ENCODE peak calls at places on chromosomes 16 and 17, in nine cellular contexts. P is CD8-positive, alpha-beta T cell; O is ovary; T is RWPE1; E is right cardiac atrium; A is upper lobe of right lung; L is breast epithelium; U is GM23248; K is left ventricle myocardium inferior. F is an unnamed sample.
A peak's percentile ranks its signal among the peaks of the same experiment; 100 is the strongest.

GRCh38 chr16:9125658-9126492 is 34.4 kb downstream of the HAPSTR1 start:
- DNase-seq in K (no peak), T (no peak), A (no peak), O (no peak), L (no peak), E (no peak), P (no peak), U (no peak), F (no peak)

GRCh38 chr16:53053967-53054669 is 673 bp upstream of the CHD9 start:
- DNase-seq in U (peak; percentile 63), T (no peak), L (peak; percentile 39), K (peak; percentile 62), P (peak; percentile 11), O (peak; percentile 56), A (peak; percentile 70), E (peak; percentile 81), F (no peak)

GRCh38 chr17:3935140-3935542 is 18.9 kb upstream of the P2RX1 start:
- DNase-seq in K (peak; percentile 68), E (peak; percentile 89), A (peak; percentile 88), O (no peak), L (peak; percentile 38), P (peak; percentile 40), U (peak; percentile 32), T (peak; percentile 60), F (no peak)

GRCh38 chr17:34758316-34758715 is 178.9 kb downstream of the TMEM132E start:
- DNase-seq in A (no peak), K (no peak), T (no peak), E (no peak), U (no peak), O (no peak), L (no peak), P (no peak), F (no peak)

GRCh38 chr16:65731840-65732239 is 610.0 kb upstream of the CDH11 start:
- DNase-seq in T (peak; percentile 75), U (peak; percentile 33), P (no peak), K (no peak), O (no peak), E (no peak), L (no peak), A (no peak), F (no peak)

GRCh38 chr16:21608647-21609328 is 9.4 kb downstream of the METTL9 start:
- DNase-seq in U (peak; percentile 55), L (no peak), K (no peak), T (no peak), O (no peak), E (no peak), A (no peak), P (no peak), F (no peak)

GRCh38 chr17:35790826-35791225 is 4.6 kb downstream of the MMP28 start:
- DNase-seq in T (no peak), U (no peak), K (no peak), A (no peak), P (no peak), O (no peak), L (no peak), E (no peak), F (no peak)

GRCh38 chr17:1083451-1084187 is 86.7 kb downstream of the TIMM22 start:
- DNase-seq in U (peak; percentile 51), A (no peak), E (peak; percentile 23), T (no peak), K (no peak), P (no peak), O (no peak), L (no peak), F (no peak)

GRCh38 chr17:65231086-65231485 is 93.9 kb downstream of the RGS9 start:
- DNase-seq in U (no peak), O (no peak), E (no peak), K (no peak), P (no peak), A (no peak), L (no peak), T (no peak), F (no peak)

GRCh38 chr16:84785843-84786538 is 33.8 kb upstream of the CRISPLD2 start:
- DNase-seq in K (peak; percentile 44), U (peak; percentile 16), E (peak; percentile 69), O (no peak), P (no peak), T (peak; percentile 25), L (no peak), A (peak; percentile 68), F (no peak)

GRCh38 chr17:39716073-39716818 is 14.1 kb downstream of the MIEN1 start:
- DNase-seq in K (peak; percentile 42), P (no peak), E (peak; percentile 67), O (no peak), U (no peak), L (no peak), A (no peak), T (no peak), F (no peak)
- H3K27ac ChIP-seq in K (peak overlapping the region; percentile 72), P (no peak overlapping the region), E (peak overlapping the region; percentile 31), O (no peak overlapping the region), U (no peak overlapping the region), L (peak overlapping the region; percentile 93), A (peak overlapping the region; percentile 55), T (peak overlapping the region; percentile 68), F (no peak overlapping the region)

GRCh38 chr17:7477392-7478275 is 1.8 kb downstream of the ZBTB4 start:
- DNase-seq in P (peak; percentile 66), A (peak; percentile 76), U (peak; percentile 92), E (peak; percentile 81), K (no peak), O (peak; percentile 49), T (peak; percentile 40), L (peak; percentile 56), F (no peak)

GRCh38 chr17:7476474-7476873 is 3.0 kb downstream of the ZBTB4 start:
- DNase-seq in T (peak; percentile 89), O (no peak), E (peak; percentile 1), A (no peak), U (peak; percentile 82), P (no peak), K (no peak), L (peak; percentile 57), F (no peak)

GRCh38 chr17:7478276-7479138 is 924 bp downstream of the ZBTB4 start:
- DNase-seq in K (peak; percentile 61), O (peak; percentile 68), T (peak; percentile 52), U (peak; percentile 76), L (no peak), A (peak; percentile 85), E (peak; percentile 91), P (peak; percentile 80), F (peak; percentile 50)

GRCh38 chr17:7476951-7477350 is 2.5 kb downstream of the ZBTB4 start:
- DNase-seq in O (no peak), A (no peak), K (no peak), E (peak; percentile 35), L (no peak), T (no peak), U (no peak), P (no peak), F (no peak)

DNA sequence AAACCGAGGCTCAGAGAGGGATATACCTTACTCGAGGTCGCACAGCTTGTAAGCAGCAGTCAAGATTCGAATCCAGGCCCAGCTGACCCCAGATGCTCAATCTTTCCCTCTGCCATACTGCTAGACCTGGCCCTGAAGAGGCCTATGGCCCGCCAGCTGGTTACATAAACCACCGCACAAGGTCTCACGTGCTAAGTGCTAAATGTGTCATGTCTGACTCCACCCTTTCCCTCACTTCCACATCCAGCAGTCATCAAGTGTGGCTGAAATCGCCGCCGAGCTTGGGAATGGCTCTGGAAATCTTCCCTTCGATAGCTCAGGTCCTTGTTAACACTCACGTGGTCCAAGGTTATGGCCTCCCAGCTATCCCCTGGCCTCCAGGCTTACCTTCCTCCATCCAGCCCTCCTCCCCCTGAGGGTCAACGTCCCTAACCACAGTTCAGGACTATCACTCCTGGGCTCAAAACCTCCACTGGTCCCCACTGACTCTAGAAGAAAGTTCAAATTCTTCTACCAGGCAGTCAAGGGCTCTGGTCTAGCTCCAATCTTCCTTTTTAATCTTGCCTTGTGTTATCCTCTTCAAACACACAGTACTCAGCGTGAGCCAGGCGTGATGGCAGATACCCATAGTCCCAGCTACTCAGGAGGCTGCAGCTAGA is 3.5 kb downstream of the ZBTB4 start:
- DNase-seq in P (no peak), K (peak; percentile 61), L (no peak), E (peak; percentile 82), U (peak; percentile 92), O (no peak), T (peak; percentile 41), A (no peak), F (no peak)
- H3K27ac ChIP-seq in P (no peak overlapping the region), K (peak overlapping the region; percentile 100), L (peak overlapping the region; percentile 100), E (peak overlapping the region; percentile 73), U (peak overlapping the region; percentile 99), O (no peak overlapping the region), T (peak overlapping the region; percentile 99), A (peak overlapping the region; percentile 99), F (no peak overlapping the region)

DNA sequence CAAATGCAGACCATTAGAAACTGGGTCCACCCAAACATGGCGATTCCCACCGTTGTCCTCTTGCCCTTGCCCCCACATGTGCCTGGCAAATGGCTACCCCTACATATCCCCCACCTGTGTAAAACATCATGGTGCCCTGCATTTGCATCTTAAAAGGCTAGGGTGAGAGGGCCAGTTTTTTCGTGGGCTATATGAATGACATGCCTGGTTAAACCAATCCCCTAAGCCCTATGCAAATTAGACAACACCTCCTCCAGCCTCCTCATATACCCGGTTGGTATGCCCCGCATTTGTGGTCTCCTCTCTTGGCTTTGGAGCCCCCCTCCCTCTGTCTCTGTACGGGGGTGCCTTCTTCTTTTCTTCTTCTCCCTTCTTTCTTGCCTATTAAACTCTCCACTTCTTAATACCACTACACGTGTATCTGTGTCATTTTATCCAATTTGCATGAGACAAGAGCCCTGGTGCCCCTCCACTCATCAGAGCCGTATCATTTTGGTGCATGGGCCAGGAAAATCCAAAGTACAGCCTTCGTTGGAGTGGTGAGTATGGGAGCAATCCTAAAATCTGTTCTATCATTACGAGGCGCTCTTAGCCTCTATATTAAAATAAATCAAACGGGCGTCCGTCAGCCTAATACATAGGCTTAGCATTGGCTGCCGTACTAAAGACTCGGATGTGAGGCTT is 30.1 kb downstream of the QPRT start:
- DNase-seq in A (peak; percentile 21), K (no peak), U (no peak), T (no peak), E (no peak), O (no peak), P (no peak), L (no peak), F (no peak)
- H3K27ac ChIP-seq in A (no peak overlapping the region), K (no peak overlapping the region), U (no peak overlapping the region), T (no peak overlapping the region), E (no peak overlapping the region), O (no peak overlapping the region), P (no peak overlapping the region), L (no peak overlapping the region), F (no peak overlapping the region)

GRCh38 chr17:57475786-57476185 is 219.5 kb downstream of the MSI2 start:
- DNase-seq in T (no peak), O (no peak), U (no peak), K (no peak), E (no peak), L (no peak), A (no peak), P (no peak), F (no peak)

GRCh38 chr17:57480438-57481196 is 224.3 kb downstream of the MSI2 start:
- DNase-seq in P (no peak), L (peak; percentile 48), K (no peak), T (peak; percentile 51), E (no peak), U (peak; percentile 86), O (no peak), A (no peak), F (no peak)

GRCh38 chr17:57478851-57479250 is 222.5 kb downstream of the MSI2 start:
- DNase-seq in L (no peak), A (no peak), O (no peak), U (no peak), K (no peak), E (no peak), T (no peak), P (no peak), F (no peak)

GRCh38 chr17:57477483-57478357 is 221.4 kb downstream of the MSI2 start:
- DNase-seq in T (no peak), L (no peak), K (no peak), A (no peak), U (no peak), O (no peak), P (no peak), E (peak; percentile 65), F (no peak)

GRCh38 chr17:57478433-57478832 is 222.1 kb downstream of the MSI2 start:
- DNase-seq in E (peak; percentile 64), A (no peak), L (no peak), P (no peak), K (no peak), O (peak; percentile 62), U (no peak), T (no peak), F (no peak)
- H3K27ac ChIP-seq in E (peak overlapping the region; percentile 56), A (no peak overlapping the region), L (no peak overlapping the region), P (no peak overlapping the region), K (peak overlapping the region; percentile 79), O (peak overlapping the region; percentile 43), U (no peak overlapping the region), T (no peak overlapping the region), F (peak overlapping the region; percentile 63)

F was measured in caudate nucleus.